ENCODE peak calls at places on chromosomes 11 and 22, in eight cellular contexts. C is adrenal gland, R is gastrocnemius medialis, Q is IMR-90, S is natural killer cell, T is endothelial cell, M is osteocyte, B is stomach. L is an unnamed sample.

GRCh38 chr11:47083913-47084312 is 92.8 kb downstream of the ARFGAP2 start:
- DNase-seq in B (no peak), C (no peak), M (no peak), Q (peak), T (no peak), S (no peak), R (no peak), L (no peak)

GRCh38 chr11:2922635-2923034 is 6.6 kb downstream of the PHLDA2 start:
- DNase-seq in Q (no peak), T (no peak), S (no peak), R (no peak), C (no peak), B (no peak), M (no peak), L (no peak)

GRCh38 chr22:31091106-31091975 is 10.2 kb downstream of the SMTN start:
- DNase-seq in R (no peak), B (no peak), T (no peak), S (no peak), M (no peak), Q (no peak), C (no peak), L (no peak)

GRCh38 chr11:32839308-32839707 is 9.6 kb downstream of the PRRG4 start:
- DNase-seq in S (no peak), B (no peak), Q (no peak), C (no peak), M (no peak), R (no peak), T (no peak), L (no peak)

GRCh38 chr11:850777-851762 is 8.4 kb downstream of the TSPAN4 start:
- DNase-seq in S (no peak), C (no peak), Q (no peak), T (no peak), B (no peak), M (no peak), R (no peak), L (no peak)

GRCh38 chr11:21514298-21514697 is 678.6 kb upstream of the ANO5 start:
- DNase-seq in R (no peak), S (no peak), T (peak), B (no peak), M (no peak), C (no peak), Q (no peak), L (no peak)

GRCh38 chr11:8256271-8257002 is 7.2 kb downstream of the LMO1 start:
- DNase-seq in R (no peak), S (no peak), Q (no peak), T (no peak), M (no peak), B (no peak), C (no peak), L (no peak)

GRCh38 chr11:118623291-118623655 is 15.9 kb downstream of the PHLDB1 start:
- DNase-seq in M (no peak), S (no peak), C (no peak), Q (peak), B (no peak), R (no peak), T (no peak), L (no peak)

GRCh38 chr11:6574816-6575715 is 28.4 kb downstream of the RRP8 start:
- DNase-seq in B (no peak), T (no peak), Q (no peak), R (no peak), M (no peak), S (no peak), C (no peak), L (no peak)

GRCh38 chr11:77580712-77581337 is 8.9 kb upstream of the AQP11 start:
- DNase-seq in Q (peak), B (no peak), S (no peak), C (no peak), T (no peak), R (no peak), M (no peak), L (no peak)

GRCh38 chr11:72247584-72247983 is 3.6 kb upstream of the PHOX2A start:
- DNase-seq in S (no peak), R (no peak), C (no peak), Q (no peak), M (no peak), T (no peak), B (no peak), L (no peak)

GRCh38 chr22:44963832-44964721 is 45.7 kb downstream of the PHF21B start:
- DNase-seq in M (no peak), T (no peak), C (no peak), R (no peak), S (no peak), Q (no peak), B (no peak), L (no peak)

GRCh38 chr11:5380740-5381342 is 2.8 kb upstream of the OR51M1 start:
- DNase-seq in Q (peak), T (peak), R (no peak), B (peak), C (peak), M (no peak), S (no peak), L (no peak)

GRCh38 chr22:32850591-32851517 is 49.3 kb downstream of the TIMP3 start:
- DNase-seq in C (peak), B (peak), S (no peak), R (peak), M (no peak), T (no peak), Q (no peak), L (no peak)

DNA sequence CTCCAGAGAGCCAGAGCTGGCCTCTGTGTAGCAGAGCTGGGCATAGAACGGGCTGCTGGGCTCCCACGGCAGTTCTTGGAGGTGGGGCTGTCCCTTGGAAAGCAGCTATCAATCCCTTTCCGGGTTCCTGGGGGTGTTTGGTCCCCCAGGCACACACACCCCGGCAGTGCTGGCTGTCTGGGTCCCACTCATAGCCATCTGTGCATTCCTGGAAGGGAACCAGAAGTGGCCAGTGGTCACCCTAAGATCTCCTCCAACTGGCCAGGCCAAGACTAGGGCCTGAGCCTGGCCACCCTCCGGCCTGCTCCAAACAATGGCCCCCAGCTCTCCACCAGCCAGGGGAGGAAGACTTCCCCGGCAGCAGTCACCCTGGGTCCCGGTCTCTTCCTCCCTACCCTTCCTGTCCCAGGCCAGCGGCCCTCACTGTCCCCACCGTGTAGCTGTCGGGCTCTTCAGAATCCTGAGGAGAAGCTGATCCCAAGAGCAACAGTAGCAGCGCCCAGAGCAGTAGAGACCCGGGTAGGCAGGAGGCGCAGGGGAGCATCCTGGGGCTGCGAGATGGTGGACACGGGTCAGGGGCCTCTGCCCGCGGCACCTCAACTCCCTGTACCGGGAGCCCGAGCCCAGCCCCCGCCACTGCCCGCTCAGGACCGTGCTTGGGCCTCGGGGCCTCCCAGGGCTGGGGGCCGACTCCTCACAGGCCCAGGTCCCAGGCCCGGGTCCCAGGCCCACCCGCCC is 620 bp downstream of the EFEMP2 start:
- DNase-seq in B (no peak), R (no peak), S (no peak), C (no peak), M (no peak), T (peak), Q (no peak), L (no peak)
- TF ChIP-seq CTCF in B (no peak), R (no peak), S (no peak), C (no peak), M (no peak), T (no peak), Q (peak), L (no peak)

GRCh38 chr11:10750838-10751580 is at the start of gene CTR9:
- DNase-seq in R (peak), B (peak), T (peak), M (peak), Q (peak), S (peak), C (peak), L (peak)
- TF ChIP-seq CTCF in R (peak), B (no peak), T (no peak), M (peak), Q (peak), S (no peak), C (no peak), L (no peak)

GRCh38 chr11:126965331-126965730 is 35.2 kb downstream of the KIRREL3 start:
- DNase-seq in Q (no peak), C (no peak), S (no peak), T (no peak), B (no peak), M (no peak), R (no peak), L (no peak)

GRCh38 chr11:126968915-126969314 is 31.7 kb downstream of the KIRREL3 start:
- DNase-seq in T (peak), B (no peak), M (no peak), S (no peak), Q (peak), R (no peak), C (no peak), L (no peak)

GRCh38 chr11:126971305-126971704 is 29.3 kb downstream of the KIRREL3 start:
- DNase-seq in B (no peak), Q (no peak), S (no peak), R (no peak), T (no peak), C (no peak), M (no peak), L (no peak)

GRCh38 chr11:126973051-126973450 is 27.5 kb downstream of the KIRREL3 start:
- DNase-seq in T (no peak), Q (no peak), S (no peak), B (no peak), C (no peak), R (no peak), M (no peak), L (no peak)

GRCh38 chr11:126969865-126970479 is 30.6 kb downstream of the KIRREL3 start:
- DNase-seq in R (no peak), S (no peak), C (no peak), Q (peak), B (no peak), M (no peak), T (peak), L (no peak)
- TF ChIP-seq CTCF in R (peak), S (no peak), C (peak), Q (peak), B (peak), M (peak), T (peak), L (no peak)

DNA sequence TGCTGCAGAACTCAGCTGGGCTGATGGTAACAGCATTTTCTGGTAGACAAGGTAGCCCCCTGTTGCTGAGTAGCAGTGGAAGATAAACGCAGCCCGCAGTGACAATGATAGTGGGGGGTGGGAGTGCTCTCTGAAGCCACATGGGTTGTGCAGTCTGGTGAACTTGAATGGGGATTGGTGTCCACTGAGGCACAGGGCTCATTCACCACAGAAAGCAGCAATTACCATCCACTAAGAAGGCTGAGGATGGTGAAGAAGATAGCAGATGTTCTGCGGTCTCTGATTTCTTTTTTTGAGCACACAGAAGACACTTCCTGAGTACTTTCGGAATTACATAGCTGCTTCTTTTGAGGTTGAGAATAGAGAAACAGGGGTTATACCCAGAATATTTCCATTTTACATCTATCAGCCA is 150.3 kb downstream of the LRRC4C start:
- DNase-seq in M (no peak), C (no peak), S (no peak), R (no peak), T (no peak), B (no peak), Q (no peak), L (no peak)
- TF ChIP-seq CTCF in M (no peak), C (no peak), S (no peak), R (no peak), T (no peak), B (no peak), Q (no peak), L (no peak)

GRCh38 chr11:111932605-111932938 is 4.6 kb upstream of the DIXDC1 start:
- DNase-seq in B (no peak), S (no peak), R (no peak), Q (peak), C (no peak), M (no peak), T (no peak), L (no peak)

GRCh38 chr11:111935331-111936044 is 1.7 kb upstream of the DIXDC1 start:
- DNase-seq in C (peak), B (no peak), Q (peak), R (no peak), T (no peak), S (no peak), M (peak), L (no peak)

GRCh38 chr11:111936045-111936400 is 1.1 kb upstream of the DIXDC1 start:
- DNase-seq in C (no peak), B (no peak), T (no peak), S (no peak), R (no peak), Q (peak), M (no peak), L (no peak)

GRCh38 chr11:111933872-111934271 is 3.3 kb upstream of the DIXDC1 start:
- DNase-seq in C (no peak), Q (peak), B (no peak), R (no peak), M (no peak), S (no peak), T (no peak), L (no peak)

GRCh38 chr11:111934301-111934700 is 2.8 kb upstream of the DIXDC1 start:
- DNase-seq in B (no peak), S (no peak), R (no peak), T (no peak), Q (no peak), M (no peak), C (no peak), L (no peak)
- TF ChIP-seq CTCF in B (no peak), S (no peak), R (no peak), T (no peak), Q (no peak), M (no peak), C (no peak), L (no peak)

DNA sequence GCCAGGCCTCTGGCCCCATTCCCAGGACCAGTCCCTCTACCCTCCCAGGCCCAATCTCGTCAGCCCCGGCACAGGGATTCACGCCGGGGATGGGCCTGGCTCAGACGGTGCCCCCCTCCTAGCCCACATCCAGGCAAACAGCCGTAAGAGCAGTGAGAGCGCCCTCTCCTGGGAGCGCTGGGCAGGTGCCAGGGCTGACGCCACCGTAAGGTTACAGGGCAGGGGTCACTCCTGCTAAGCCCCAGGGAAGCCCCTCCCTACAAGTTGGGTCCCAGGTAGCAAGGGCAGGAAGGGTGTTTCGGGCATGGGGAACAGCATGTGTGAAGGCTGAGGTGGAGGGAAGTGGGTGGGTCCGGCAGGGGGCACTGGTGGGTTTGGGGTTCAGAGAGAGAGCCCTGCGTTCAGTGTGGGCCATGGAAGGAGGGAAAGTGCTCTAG is 19.2 kb upstream of the PPARA start:
- DNase-seq in B (no peak), Q (no peak), M (no peak), S (no peak), R (no peak), T (peak), C (no peak), L (no peak)
- TF ChIP-seq CTCF in B (no peak), Q (peak), M (peak), S (no peak), R (no peak), T (peak), C (no peak), L (no peak)

DNA sequence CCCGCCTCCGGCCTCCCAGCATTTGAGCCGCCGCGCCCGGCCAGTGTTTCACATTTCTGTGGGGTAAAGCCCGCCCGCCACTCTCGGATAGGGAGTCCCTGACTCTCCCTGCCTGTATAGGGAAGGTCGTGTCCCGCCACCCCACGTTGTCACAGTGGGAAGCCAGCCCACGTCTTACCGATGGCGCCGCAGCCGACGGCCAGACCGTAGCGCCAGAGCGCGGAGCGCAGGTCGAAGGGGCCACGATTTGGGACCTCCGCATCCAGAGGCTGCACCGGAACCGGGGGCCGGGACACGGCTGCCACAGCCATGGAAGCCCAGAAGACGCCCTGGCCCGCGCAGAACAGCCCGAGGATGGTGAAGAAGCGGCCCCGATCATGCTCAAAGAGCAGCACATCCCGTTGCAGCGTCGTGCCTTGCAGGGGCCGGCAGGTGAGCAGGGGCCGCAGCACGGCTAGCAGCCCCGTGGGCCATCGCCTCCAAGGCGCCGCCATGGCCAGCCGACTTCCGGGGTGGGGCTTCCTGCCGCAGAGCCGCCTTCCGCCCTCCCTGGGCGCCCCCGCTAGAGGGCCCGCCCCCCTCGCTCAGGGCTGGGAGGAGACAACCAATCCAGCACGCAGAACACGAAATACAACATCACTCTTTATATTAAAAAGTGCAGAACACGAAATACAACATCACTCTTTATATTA is at the start of gene TMEM223:
- DNase-seq in S (peak), R (peak), T (peak), B (peak), C (peak), Q (peak), M (peak), L (peak)
- TF ChIP-seq CTCF in S (no peak), R (peak), T (no peak), B (peak), C (peak), Q (peak), M (peak), L (no peak)

GRCh38 chr22:42992092-42992491 is 22.9 kb downstream of the PACSIN2 start:
- DNase-seq in T (no peak), R (no peak), Q (no peak), S (no peak), C (no peak), M (no peak), B (no peak), L (no peak)

GRCh38 chr22:42992886-42993479 is 22.0 kb downstream of the PACSIN2 start:
- DNase-seq in M (no peak), B (peak), T (no peak), S (no peak), R (no peak), Q (no peak), C (no peak), L (no peak)

GRCh38 chr22:42993651-42994275 is 21.2 kb downstream of the PACSIN2 start:
- DNase-seq in R (no peak), M (no peak), B (peak), Q (peak), C (peak), S (no peak), T (no peak), L (no peak)

GRCh38 chr22:42991010-42991651 is 23.8 kb downstream of the PACSIN2 start:
- DNase-seq in B (no peak), C (peak), Q (peak), M (no peak), T (no peak), S (no peak), R (no peak), L (no peak)

DNA sequence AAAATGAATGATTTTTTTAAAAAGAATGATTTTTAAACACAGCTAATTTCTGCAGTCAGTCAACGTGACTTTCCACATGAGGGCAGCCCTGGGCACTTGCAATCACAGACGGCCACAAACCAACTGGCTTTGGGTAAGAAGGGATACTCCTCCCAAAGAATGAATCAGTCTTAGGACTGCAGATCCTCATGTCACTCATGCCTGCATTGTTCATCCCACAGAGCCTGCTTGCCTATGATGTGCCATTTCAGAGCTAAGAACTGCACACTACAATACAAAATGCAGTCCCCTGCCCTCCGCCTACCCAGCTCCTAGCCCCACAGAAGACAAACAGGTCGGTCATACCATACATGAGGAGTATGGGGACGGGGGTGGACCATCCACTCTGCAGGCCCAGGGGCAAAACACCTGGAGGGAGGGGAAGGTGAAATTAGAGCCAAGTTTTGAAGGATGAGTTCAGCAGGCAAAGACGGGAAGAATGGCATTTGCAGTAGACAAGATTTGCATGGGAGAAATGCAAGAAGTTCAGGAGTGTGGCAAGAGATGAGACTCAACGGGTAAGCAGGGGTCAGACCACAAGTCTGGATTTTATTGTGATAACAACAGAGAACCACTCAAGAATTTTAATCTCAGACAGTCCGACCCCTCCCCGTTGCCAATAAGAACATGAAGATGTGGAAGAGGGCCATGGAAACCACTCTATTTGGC is 24.7 kb downstream of the PACSIN2 start:
- DNase-seq in B (no peak), S (no peak), R (peak), T (no peak), C (peak), M (no peak), Q (peak), L (no peak)
- TF ChIP-seq CTCF in B (no peak), S (no peak), R (no peak), T (no peak), C (peak), M (peak), Q (peak), L (no peak)

GRCh38 chr11:14232652-14233051 is 126.3 kb downstream of the RRAS2 start:
- DNase-seq in B (no peak), R (no peak), Q (no peak), C (no peak), T (no peak), S (no peak), M (no peak), L (no peak)
- TF ChIP-seq CTCF in B (no peak), R (no peak), Q (peak), C (peak), T (peak), S (no peak), M (peak), L (no peak)

L was measured in activated B cell treated with CpG ODN at 0.5 μM for 24 hours.